ENCODE peak calls at places on chromosomes 12 and 14, in four cellular contexts. W is A549, X is HepG2, D is K562. J is an unnamed sample.

GRCh38 chr14:90649096-90649495 is 167.1 kb downstream of the TTC7B start:
- DNase-seq in X (no peak), D (no peak), W (no peak), J (no peak)

GRCh38 chr12:66242261-66242760 is 53.3 kb downstream of the IRAK3 start:
- DNase-seq in D (no peak), W (no peak), X (no peak), J (no peak)

GRCh38 chr12:57591567-57592325 is 754 bp downstream of the PIP4K2C start:
- DNase-seq in D (peak), W (no peak), X (no peak), J (peak)

GRCh38 chr14:21940887-21941855 is 267.6 kb upstream of the OR4E1 start:
- DNase-seq in W (peak), D (peak), X (peak), J (no peak)

GRCh38 chr12:65881348-65881961 is 57.2 kb downstream of the HMGA2 start:
- DNase-seq in X (no peak), D (no peak), W (no peak), J (no peak)

GRCh38 chr12:82299617-82300016 is 58.6 kb downstream of the CCDC59 start:
- DNase-seq in W (no peak), X (no peak), D (no peak), J (no peak)

GRCh38 chr12:94988471-94988870 is 15.0 kb downstream of the NDUFA12 start:
- DNase-seq in X (no peak), D (no peak), W (no peak), J (no peak)

GRCh38 chr14:23078692-23079116 is 16.2 kb downstream of the ACIN1 start:
- DNase-seq in W (peak), D (peak), X (peak), J (no peak)

GRCh38 chr14:105700622-105701288 is 174.4 kb downstream of the TMEM121 start:
- DNase-seq in W (no peak), D (no peak), X (no peak), J (no peak)

GRCh38 chr14:59869381-59870255 is 958 bp downstream of the RTN1 start:
- DNase-seq in D (no peak), X (no peak), W (no peak), J (peak)

GRCh38 chr12:123058471-123058870 is 78.0 kb downstream of the ARL6IP4 start:
- DNase-seq in D (no peak), W (no peak), X (no peak), J (no peak)

GRCh38 chr14:95156765-95157194 is 549 bp downstream of the DICER1 start:
- DNase-seq in D (no peak), X (peak), W (peak), J (peak)

GRCh38 chr12:129393357-129393937 is 510.4 kb downstream of the TMEM132D start:
- DNase-seq in X (no peak), W (no peak), D (no peak), J (no peak)

GRCh38 chr14:105213396-105213795 is 32.3 kb upstream of the NUDT14 start:
- DNase-seq in D (no peak), X (no peak), W (no peak), J (no peak)

GRCh38 chr12:100717733-100718067 is 76.9 kb upstream of the ANO4 start:
- DNase-seq in W (no peak), D (no peak), X (no peak), J (no peak)

GRCh38 chr12:76152161-76152807 is 67.8 kb upstream of the NAP1L1 start:
- DNase-seq in X (no peak), W (no peak), D (no peak), J (no peak)

GRCh38 chr12:65526311-65526710 is 247.8 kb downstream of the MSRB3 start:
- DNase-seq in W (no peak), X (no peak), D (no peak), J (no peak)

GRCh38 chr14:71169028-71169427 is 261.8 kb downstream of the PCNX1 start:
- DNase-seq in D (peak), W (peak), X (no peak), J (no peak)

GRCh38 chr12:49961111-49961922 is at the start of gene AQP5:
- DNase-seq in X (no peak), W (no peak), D (no peak), J (no peak)

GRCh38 chr14:61065671-61066070 is 84.6 kb downstream of the SLC38A6 start:
- DNase-seq in D (no peak), X (no peak), W (no peak), J (no peak)

GRCh38 chr14:76977793-76978730 is 50.4 kb downstream of the IRF2BPL start:
- DNase-seq in W (no peak), X (peak), D (peak), J (peak)

GRCh38 chr14:93731753-93732152 is 56.5 kb downstream of the PRIMA1 start:
- DNase-seq in X (no peak), D (no peak), W (no peak), J (no peak)

GRCh38 chr14:29846339-29847129 is 81.1 kb downstream of the PRKD1 start:
- DNase-seq in X (no peak), W (no peak), D (no peak), J (no peak)

GRCh38 chr12:90163975-90164374 is 455.3 kb upstream of the ATP2B1 start:
- DNase-seq in D (no peak), W (peak), X (no peak), J (no peak)

GRCh38 chr14:21768116-21768874 is 94.7 kb upstream of the OR4E1 start:
- DNase-seq in X (peak), D (peak), W (peak), J (no peak)

GRCh38 chr12:5648692-5649338 is 216.9 kb downstream of the NTF3 start:
- DNase-seq in X (peak), W (peak), D (peak), J (peak)
- TF ChIP-seq PHF8 in X (no peak), W (no peak), D (no peak), J (no peak)

DNA sequence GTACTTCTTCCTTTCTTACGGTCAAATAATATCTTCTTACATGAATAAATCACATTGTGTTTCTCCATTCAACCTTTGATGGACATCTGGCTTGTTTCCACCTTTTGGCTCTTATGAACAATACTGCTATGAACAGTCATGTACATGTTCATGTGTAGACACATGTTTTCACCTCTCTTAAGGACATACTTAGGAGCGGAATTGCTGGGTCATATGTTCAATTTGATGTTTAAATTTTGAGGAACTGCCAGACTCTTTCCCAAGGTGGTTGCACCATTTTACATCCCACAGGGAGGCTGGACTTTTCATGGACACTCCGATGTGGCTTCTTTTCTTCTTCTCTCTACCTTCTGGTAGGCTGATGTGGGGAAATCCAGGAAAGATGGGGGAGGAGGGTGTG is 16.8 kb downstream of the LGMN start:
- DNase-seq in W (no peak), X (no peak), D (no peak), J (no peak)
- TF ChIP-seq PHF8 in W (no peak), X (no peak), D (no peak), J (no peak)

DNA sequence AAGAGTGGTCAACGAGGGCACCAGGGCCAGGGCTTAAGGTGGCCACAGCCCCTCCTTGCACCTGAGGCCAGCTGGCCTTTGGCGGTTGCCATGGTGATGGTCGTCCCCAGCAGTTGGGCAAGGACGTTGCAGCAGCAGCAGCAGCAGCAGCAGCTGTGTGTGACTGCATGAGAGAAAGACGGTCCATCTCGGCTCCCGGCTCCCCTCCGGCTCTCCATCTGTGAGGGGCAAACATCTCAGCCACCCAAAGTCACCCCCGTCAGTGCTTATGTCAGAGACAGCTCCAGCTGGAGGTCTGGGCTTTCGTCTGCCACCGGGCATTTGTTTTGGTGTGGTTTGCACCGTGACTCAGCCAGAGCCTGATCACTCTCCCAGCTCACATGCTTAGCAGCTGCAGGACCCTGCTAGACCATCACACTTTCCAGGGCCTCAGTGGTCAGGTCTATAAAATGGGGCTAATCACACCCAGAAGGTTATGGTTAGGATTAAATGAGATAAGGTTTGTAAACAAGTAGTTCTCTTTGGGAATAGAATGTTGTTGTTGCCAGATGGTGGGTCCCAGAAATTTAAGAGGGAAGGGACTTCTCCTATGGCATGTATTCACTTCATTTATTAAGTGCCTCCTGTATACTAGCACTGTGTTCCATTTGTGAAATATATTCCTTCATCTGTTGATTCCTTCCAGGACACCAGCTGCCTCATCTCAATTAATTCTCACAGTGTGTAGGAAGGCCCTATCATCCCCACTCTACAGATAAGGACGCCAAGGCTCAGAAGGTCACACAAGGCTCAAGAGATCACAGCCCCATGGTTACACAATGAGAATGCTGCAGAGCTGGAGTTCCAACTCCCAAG is 212.6 kb upstream of the LHX5 start:
- DNase-seq in W (no peak), D (no peak), X (no peak), J (no peak)
- TF ChIP-seq PHF8 in W (no peak), D (no peak), X (no peak), J (no peak)

DNA sequence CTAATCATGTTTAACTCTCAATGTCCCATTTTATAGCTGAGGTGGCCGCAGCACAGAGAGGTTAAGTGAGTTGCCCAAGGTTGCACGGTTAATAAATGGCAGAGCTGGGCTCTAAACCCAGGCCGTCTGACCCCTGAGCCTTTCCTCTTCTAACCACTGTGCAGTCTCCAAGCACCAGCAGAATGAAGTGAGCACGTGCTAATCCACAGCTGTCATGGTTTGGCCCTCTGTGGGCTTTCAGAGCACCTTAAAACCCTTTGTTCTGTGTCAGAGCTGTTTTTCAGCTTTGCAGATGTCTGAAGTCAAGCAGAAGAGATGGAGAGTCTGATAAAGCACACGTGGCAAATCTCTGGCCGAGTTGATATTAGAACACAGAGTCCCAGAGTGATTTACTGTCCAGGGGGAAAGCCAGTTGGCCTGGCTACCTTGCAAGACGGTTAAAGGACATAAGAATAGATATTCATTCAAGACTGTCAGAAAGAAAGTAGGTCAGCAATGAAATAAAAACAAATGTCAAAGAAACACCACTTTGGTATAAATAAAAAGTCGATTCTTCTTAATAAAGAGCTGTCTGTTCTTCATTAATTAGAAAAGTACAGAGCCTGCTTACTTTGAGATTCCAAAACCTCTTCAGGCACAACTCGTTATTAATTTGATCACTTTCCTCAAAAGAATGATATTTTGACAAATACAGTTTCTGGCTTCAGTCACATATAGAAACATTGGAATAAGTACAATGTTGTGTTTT is 107.3 kb downstream of the CRADD start:
- DNase-seq in W (peak), X (peak), D (no peak), J (no peak)
- TF ChIP-seq PHF8 in W (no peak), X (no peak), D (no peak), J (no peak)

DNA sequence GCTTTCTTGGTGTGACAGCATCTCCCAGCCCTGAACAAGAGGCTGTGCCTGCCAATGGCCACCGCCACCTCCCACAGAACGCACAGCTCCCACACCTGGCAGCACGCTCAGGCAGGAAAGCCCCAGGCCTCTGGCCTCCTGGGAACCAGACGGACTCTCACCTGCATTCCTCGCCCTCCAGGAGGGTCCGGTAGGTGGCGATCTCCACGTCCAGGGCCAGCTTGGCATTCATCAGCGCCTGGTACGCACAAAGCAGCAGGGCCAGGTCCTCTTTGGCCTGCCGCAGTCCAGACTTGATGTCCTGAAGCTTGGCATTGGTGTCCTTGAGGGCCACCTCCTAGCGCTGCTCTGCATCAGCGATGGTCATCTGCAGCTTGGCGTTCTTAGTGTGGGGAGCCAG is 12.1 kb upstream of the KRT77 start:
- DNase-seq in W (peak), X (peak), D (peak), J (no peak)
- TF ChIP-seq PHF8 in W (no peak), X (no peak), D (no peak), J (no peak)

DNA sequence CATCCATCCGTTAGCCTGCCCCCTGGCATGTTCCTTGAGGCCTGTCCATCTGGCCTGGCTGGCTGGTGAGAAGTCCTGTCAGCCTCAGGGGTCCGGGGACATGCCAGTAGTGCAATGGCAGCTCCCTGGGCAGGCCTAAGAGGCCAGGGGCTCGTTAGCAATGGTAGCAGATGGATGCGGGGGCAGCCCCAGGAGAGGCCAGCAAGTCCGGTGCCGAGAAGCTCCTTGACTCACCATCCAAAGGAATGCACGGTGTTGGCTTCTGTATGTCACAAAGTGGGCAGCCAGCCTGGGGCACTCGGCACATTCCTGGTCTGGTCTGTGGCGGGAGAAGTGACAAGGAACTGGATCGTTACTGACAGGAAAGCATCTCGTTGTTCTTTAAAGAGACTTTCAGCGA is 319.9 kb downstream of the CACNA1C start:
- DNase-seq in X (no peak), W (no peak), D (no peak), J (no peak)
- TF ChIP-seq PHF8 in X (no peak), W (no peak), D (no peak), J (no peak)

DNA sequence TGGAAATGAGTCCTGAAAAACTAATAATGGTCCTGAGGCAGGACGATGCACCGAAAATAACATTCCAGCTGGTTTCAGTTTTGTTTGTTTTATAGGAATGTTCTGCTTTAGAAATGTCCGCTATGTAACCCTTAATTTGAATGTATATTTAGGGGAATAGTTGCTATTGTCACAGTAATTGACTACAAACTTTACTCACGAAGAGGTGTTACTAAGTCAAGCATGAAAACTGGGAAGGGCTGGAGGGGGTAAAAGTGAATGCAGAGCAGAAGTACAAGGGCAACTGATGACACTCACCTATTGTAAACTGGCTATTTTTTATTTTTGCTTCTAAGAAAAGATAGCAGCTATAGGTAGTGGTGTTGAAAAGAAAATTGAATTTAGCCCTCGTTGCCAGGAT is 230.7 kb upstream of the SYT10 start:
- DNase-seq in D (no peak), W (no peak), X (no peak), J (no peak)
- TF ChIP-seq PHF8 in D (no peak), W (no peak), X (no peak), J (no peak)